ENCODE peak calls at places on chromosomes 6 and 20, in five cellular contexts. S is ascending aorta; J is CD8-positive, alpha-beta T cell; D is transverse colon; U is nephron progenitor cell. B is an unnamed sample.

GRCh38 chr20:32495949-32496348 is 89.2 kb downstream of the NOL4L start:
- DNase-seq in S (no peak), D (no peak), J (no peak), U (no peak), B (no peak)

GRCh38 chr6:84696181-84696580 is 68.2 kb downstream of the TBX18 start:
- DNase-seq in J (no peak), D (no peak), S (no peak), U (no peak), B (no peak)

GRCh38 chr6:19369770-19370169 is 467.4 kb upstream of the ID4 start:
- DNase-seq in J (no peak), D (no peak), S (no peak), U (no peak), B (no peak)

GRCh38 chr6:162078126-162078525 is 649.4 kb downstream of the PRKN start:
- DNase-seq in D (no peak), U (no peak), J (no peak), S (no peak), B (no peak)

GRCh38 chr6:105484238-105485161 is 81.6 kb upstream of the PREP start:
- DNase-seq in S (no peak), D (no peak), U (no peak), J (no peak), B (no peak)

GRCh38 chr20:63594043-63594561 is 20.1 kb upstream of the HELZ2 start:
- DNase-seq in S (no peak), D (no peak), J (no peak), U (no peak), B (no peak)

GRCh38 chr6:44898296-44898930 is 429.7 kb upstream of the RUNX2 start:
- DNase-seq in D (no peak), S (no peak), J (no peak), U (no peak), B (no peak)

GRCh38 chr6:5078121-5078695 is 6.9 kb upstream of the PPP1R3G start:
- DNase-seq in S (no peak), D (no peak), U (no peak), J (no peak), B (no peak)

GRCh38 chr6:35419431-35419830 is 32.7 kb upstream of the FANCE start:
- DNase-seq in S (no peak), J (no peak), D (no peak), U (no peak), B (no peak)

GRCh38 chr6:29926081-29926794 is 16.1 kb upstream of the HLA-A start:
- DNase-seq in D (peak), S (no peak), J (peak), U (no peak), B (peak)

GRCh38 chr6:77457720-77458349 is 5.5 kb downstream of the HTR1B start:
- DNase-seq in S (no peak), D (peak), J (peak), U (peak), B (peak)

GRCh38 chr6:80245043-80245442 is 138.6 kb downstream of the BCKDHB start:
- DNase-seq in D (no peak), S (no peak), U (no peak), J (no peak), B (no peak)

GRCh38 chr6:147106759-147107401 is 97.3 kb upstream of the STXBP5 start:
- DNase-seq in J (no peak), U (no peak), D (no peak), S (no peak), B (no peak)

DNA sequence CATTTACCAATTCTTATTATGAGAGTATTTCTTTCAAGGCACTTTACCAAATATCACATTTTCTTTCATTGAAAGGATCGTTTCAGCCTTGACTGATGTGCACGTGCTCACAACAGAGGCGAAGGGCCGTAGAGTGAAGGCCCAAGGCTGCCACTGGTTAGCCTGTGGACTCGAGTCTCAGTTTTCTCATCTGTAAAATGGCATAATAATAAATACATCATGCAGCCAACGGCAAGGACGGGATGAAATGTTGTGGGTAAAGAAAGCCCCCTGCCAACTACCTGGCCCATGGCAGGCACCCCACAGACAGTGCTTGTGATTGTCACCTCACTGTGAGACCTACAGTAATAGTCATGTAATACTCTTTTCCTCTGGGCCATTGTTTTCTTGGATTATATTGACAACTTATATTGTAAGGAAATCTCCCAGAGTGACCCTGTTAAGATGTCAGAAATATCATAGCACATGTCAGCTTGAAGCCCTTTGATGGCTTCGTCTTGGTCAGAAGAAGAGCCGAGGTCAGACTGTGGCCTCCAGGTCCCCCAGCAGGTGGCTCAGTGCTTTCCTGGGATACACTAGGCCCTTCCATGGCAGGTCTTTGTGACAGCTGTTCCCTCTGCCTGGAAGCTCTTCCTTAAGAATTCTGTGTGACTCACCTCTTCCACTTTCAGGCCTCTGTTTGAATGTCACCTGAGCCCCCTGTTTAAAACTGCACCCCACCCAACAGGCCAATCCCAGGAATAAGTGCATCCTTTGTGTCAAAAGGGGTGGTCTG is 36.3 kb downstream of the FAM50B start:
- DNase-seq in S (no peak), D (no peak), J (no peak), U (no peak), B (peak)
- TF ChIP-seq CTCF in S (no peak), D (peak), J (no peak), U (no peak), B (no peak)

GRCh38 chr20:7358670-7359069 is 581.6 kb downstream of the HAO1 start:
- DNase-seq in U (peak), D (no peak), J (no peak), S (no peak), B (no peak)
- TF ChIP-seq CTCF in U (peak), D (no peak), J (no peak), S (no peak), B (no peak)

DNA sequence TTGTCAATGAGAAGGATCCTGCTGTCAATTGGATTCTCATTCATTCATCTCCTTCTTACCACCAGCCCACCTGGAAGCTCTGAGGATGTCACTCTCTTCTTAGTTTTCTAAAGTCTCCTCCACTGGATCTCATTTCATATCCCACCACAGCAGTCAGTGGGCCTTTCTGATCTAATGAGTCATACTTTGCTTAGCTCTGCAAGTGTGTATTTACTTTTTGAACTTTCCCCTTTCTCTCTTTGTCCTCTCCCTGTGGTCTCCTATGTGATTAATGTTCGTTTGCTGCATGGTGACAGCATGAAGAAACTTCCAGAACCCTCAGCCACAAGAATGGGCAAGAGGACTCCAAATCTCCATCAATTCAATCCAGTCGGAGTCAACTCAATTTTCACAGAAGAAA is 63.6 kb upstream of the SYNDIG1 start:
- DNase-seq in U (no peak), J (no peak), D (no peak), S (no peak), B (no peak)
- TF ChIP-seq CTCF in U (no peak), J (no peak), D (no peak), S (no peak), B (no peak)

DNA sequence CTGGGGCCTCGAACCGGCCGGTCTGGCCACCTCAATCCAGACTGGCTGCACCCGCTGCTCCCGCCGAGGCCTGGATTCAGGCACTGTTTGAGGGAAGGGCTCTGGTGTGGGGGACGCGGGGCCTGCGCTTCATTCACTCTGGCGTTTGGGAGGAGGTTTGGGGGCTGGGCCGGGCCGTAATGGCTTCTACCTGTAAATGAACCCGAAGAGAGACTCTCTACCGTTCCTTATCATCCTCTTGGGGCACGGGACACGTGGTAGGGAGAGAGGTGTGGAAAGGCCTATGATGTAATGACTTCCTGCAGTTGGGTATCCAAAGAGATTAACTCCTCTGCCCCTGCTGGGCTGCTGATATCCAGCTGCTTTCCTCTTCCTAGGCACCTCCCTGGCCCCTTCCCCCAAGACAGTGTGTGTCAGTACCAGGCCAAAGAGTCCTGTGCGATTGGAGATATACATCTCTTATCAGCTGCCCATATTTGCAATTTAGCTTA is 1.8 kb downstream of the FOXO3 start:
- DNase-seq in U (peak), D (peak), J (no peak), S (peak), B (peak)
- TF ChIP-seq CTCF in U (no peak), D (no peak), J (no peak), S (no peak), B (no peak)

DNA sequence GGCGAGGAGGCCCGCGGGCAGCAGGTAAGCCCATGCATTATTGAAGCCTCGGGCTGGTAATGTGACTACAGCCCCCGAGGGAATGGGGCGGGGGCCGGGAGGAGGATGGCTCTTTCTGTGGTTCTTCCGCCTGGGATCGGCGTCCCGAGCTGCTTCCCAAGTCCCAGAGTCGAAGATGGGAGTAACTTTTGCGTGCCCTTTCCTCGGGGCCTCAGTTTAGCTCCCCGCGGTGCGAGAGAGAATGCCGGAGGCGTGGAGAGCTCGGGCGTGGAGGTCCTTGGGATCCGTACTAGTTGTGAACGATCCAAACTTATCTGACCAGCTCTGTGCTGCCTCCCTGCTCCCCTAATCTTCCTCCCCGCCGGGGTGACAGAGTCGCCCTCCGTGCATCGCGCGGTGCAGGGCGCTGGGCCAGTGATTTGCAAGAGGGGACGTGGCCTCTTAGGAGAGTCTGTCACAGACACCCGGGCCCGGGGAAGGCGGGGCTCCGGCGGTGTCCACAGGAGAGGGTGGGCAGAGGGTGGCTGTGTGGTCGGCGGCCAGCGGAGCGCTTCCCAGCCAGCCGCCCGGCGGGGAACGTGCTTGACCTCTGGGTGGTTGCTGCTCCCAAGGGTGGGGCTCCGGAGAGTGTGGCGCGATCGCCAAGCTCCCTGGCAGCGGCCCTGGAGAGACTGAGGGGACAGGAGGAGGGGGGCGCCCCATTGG is 815 bp downstream of the UTRN start:
- DNase-seq in D (peak), S (peak), J (peak), U (peak), B (peak)
- TF ChIP-seq CTCF in D (no peak), S (no peak), J (no peak), U (no peak), B (no peak)

DNA sequence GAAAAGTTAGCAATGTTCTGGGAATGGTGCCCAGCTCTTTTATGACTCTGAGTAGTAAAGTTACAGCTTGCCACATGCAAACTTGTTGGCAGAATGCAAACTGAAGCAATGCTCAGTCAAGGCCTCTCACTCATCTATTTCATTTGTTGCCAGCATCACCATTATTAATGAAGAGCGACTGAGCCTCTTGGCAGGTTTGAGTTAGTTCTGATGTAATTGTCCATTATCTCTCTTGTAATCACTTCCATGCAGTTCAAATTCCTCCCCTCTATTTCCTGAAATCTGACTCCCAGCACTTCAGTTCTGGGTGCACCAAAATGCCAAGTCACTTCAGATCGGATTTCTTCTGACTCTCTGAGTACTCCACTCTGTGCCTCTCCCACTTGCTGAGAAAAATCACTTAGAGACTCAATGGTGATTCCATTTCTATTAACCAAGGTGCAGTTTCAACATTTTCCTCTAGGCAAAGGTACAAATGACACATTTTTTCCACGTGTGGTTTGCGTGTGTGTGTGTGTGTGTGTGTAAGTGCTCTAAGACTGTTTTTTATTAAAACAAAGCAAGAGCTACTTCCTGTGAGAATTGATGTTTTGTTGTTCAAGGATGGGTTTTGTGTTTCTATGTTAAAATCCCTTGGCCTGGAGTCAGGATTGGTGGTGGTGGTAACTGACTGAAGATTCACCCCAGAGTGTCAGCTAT is 154.2 kb upstream of the STMND1 start:
- DNase-seq in D (no peak), U (no peak), J (no peak), S (no peak), B (peak)
- TF ChIP-seq CTCF in D (no peak), U (no peak), J (no peak), S (no peak), B (no peak)

GRCh38 chr6:95923518-95923917 is 92.3 kb upstream of the FUT9 start:
- DNase-seq in D (no peak), S (no peak), U (peak), J (no peak), B (no peak)
- TF ChIP-seq CTCF in D (peak), S (no peak), U (peak), J (no peak), B (no peak)